ENCODE peak calls at places on chromosomes 6 and 20, in seven cellular contexts. One of them, this sample, is unnamed.

GRCh38 chr6:73043446-73043845 is 181.8 kb downstream of the KHDC1L start:
- DNase-seq in mesenchymal stem cell: no peak
- DNase-seq in IMR-90: no peak
- DNase-seq in H1: no peak
- DNase-seq in trophoblast cell: no peak
- DNase-seq in mesendoderm: no peak
- DNase-seq in neuronal stem cell: no peak
- DNase-seq in this sample: no peak

GRCh38 chr6:11251553-11252358 is 19.3 kb upstream of the NEDD9 start:
- DNase-seq in mesenchymal stem cell: peak; percentile 68
- DNase-seq in IMR-90: peak; percentile 64
- DNase-seq in H1: no peak
- DNase-seq in trophoblast cell: peak; percentile 61
- DNase-seq in mesendoderm: no peak
- DNase-seq in neuronal stem cell: no peak
- DNase-seq in this sample: no peak

GRCh38 chr6:163570579-163571231 is 156.2 kb downstream of the QKI start:
- DNase-seq in mesenchymal stem cell: no peak
- DNase-seq in IMR-90: peak; percentile 21
- DNase-seq in H1: no peak
- DNase-seq in trophoblast cell: no peak
- DNase-seq in mesendoderm: no peak
- DNase-seq in neuronal stem cell: no peak
- DNase-seq in this sample: no peak

GRCh38 chr6:48229849-48230248 is 118.9 kb upstream of the PTCHD4 start:
- DNase-seq in mesenchymal stem cell: no peak
- DNase-seq in IMR-90: no peak
- DNase-seq in H1: no peak
- DNase-seq in trophoblast cell: peak; percentile 4
- DNase-seq in mesendoderm: no peak
- DNase-seq in neuronal stem cell: no peak
- DNase-seq in this sample: no peak

GRCh38 chr6:156280131-156280530 is 497.0 kb upstream of the ARID1B start:
- DNase-seq in mesenchymal stem cell: no peak
- DNase-seq in IMR-90: no peak
- DNase-seq in H1: no peak
- DNase-seq in trophoblast cell: no peak
- DNase-seq in mesendoderm: no peak
- DNase-seq in neuronal stem cell: no peak
- DNase-seq in this sample: no peak

GRCh38 chr6:11333292-11333849 is 100.9 kb upstream of the NEDD9 start:
- DNase-seq in mesenchymal stem cell: no peak
- DNase-seq in IMR-90: no peak
- DNase-seq in H1: no peak
- DNase-seq in trophoblast cell: no peak
- DNase-seq in mesendoderm: no peak
- DNase-seq in neuronal stem cell: no peak
- DNase-seq in this sample: peak; percentile 39

GRCh38 chr6:4780360-4780812 is 4.2 kb downstream of the CDYL start:
- DNase-seq in mesenchymal stem cell: peak; percentile 65
- DNase-seq in IMR-90: peak; percentile 67
- DNase-seq in H1: no peak
- DNase-seq in trophoblast cell: peak; percentile 54
- DNase-seq in mesendoderm: peak; percentile 59
- DNase-seq in neuronal stem cell: no peak
- DNase-seq in this sample: no peak

GRCh38 chr6:161169690-161170089 is 104.2 kb downstream of the AGPAT4 start:
- DNase-seq in mesenchymal stem cell: peak; percentile 48
- DNase-seq in IMR-90: peak; percentile 62
- DNase-seq in H1: no peak
- DNase-seq in trophoblast cell: no peak
- DNase-seq in mesendoderm: peak; percentile 14
- DNase-seq in neuronal stem cell: no peak
- DNase-seq in this sample: no peak

GRCh38 chr6:81937296-81937937 is 184.9 kb upstream of the TENT5A start:
- DNase-seq in mesenchymal stem cell: peak; percentile 61
- DNase-seq in IMR-90: peak; percentile 66
- DNase-seq in H1: no peak
- DNase-seq in trophoblast cell: no peak
- DNase-seq in mesendoderm: no peak
- DNase-seq in neuronal stem cell: no peak
- DNase-seq in this sample: no peak

GRCh38 chr20:13868331-13868730 is 83.5 kb downstream of the NDUFAF5 start:
- DNase-seq in mesenchymal stem cell: no peak
- DNase-seq in IMR-90: peak; percentile 18
- DNase-seq in H1: no peak
- DNase-seq in trophoblast cell: peak; percentile 36
- DNase-seq in mesendoderm: no peak
- DNase-seq in neuronal stem cell: no peak
- DNase-seq in this sample: no peak

GRCh38 chr6:48658910-48659309 is 547.9 kb upstream of the PTCHD4 start:
- DNase-seq in mesenchymal stem cell: no peak
- DNase-seq in IMR-90: no peak
- DNase-seq in H1: no peak
- DNase-seq in trophoblast cell: no peak
- DNase-seq in mesendoderm: no peak
- DNase-seq in neuronal stem cell: no peak
- DNase-seq in this sample: no peak

GRCh38 chr6:124793406-124793805 is 168.8 kb upstream of the RNF217 start:
- DNase-seq in mesenchymal stem cell: no peak
- DNase-seq in IMR-90: no peak
- DNase-seq in H1: no peak
- DNase-seq in trophoblast cell: no peak
- DNase-seq in mesendoderm: no peak
- DNase-seq in neuronal stem cell: no peak
- DNase-seq in this sample: no peak

GRCh38 chr6:126069457-126069856 is 83.1 kb downstream of the TRMT11 start:
- DNase-seq in mesenchymal stem cell: no peak
- DNase-seq in IMR-90: no peak
- DNase-seq in H1: no peak
- DNase-seq in trophoblast cell: no peak
- DNase-seq in mesendoderm: no peak
- DNase-seq in neuronal stem cell: no peak
- DNase-seq in this sample: no peak

GRCh38 chr6:514396-514973 is 122.9 kb downstream of the IRF4 start:
- DNase-seq in mesenchymal stem cell: no peak
- DNase-seq in IMR-90: no peak
- DNase-seq in H1: no peak
- DNase-seq in trophoblast cell: no peak
- DNase-seq in mesendoderm: peak; percentile 44
- DNase-seq in neuronal stem cell: no peak
- DNase-seq in this sample: peak; percentile 77

GRCh38 chr20:38843346-38843745 is 37.8 kb downstream of the PPP1R16B start:
- DNase-seq in mesenchymal stem cell: no peak
- DNase-seq in IMR-90: no peak
- DNase-seq in H1: no peak
- DNase-seq in trophoblast cell: no peak
- DNase-seq in mesendoderm: no peak
- DNase-seq in neuronal stem cell: no peak
- DNase-seq in this sample: no peak

GRCh38 chr6:6210994-6211393 is 109.5 kb downstream of the F13A1 start:
- DNase-seq in mesenchymal stem cell: no peak
- DNase-seq in IMR-90: no peak
- DNase-seq in H1: no peak
- DNase-seq in trophoblast cell: no peak
- DNase-seq in mesendoderm: no peak
- DNase-seq in neuronal stem cell: no peak
- DNase-seq in this sample: no peak

GRCh38 chr6:160949531-160949930 is 42.0 kb upstream of the MAP3K4 start:
- DNase-seq in mesenchymal stem cell: no peak
- DNase-seq in IMR-90: no peak
- DNase-seq in H1: no peak
- DNase-seq in trophoblast cell: no peak
- DNase-seq in mesendoderm: no peak
- DNase-seq in neuronal stem cell: no peak
- DNase-seq in this sample: no peak

GRCh38 chr6:28633445-28634215 is 107.9 kb downstream of the GPX5 start:
- DNase-seq in mesenchymal stem cell: no peak
- DNase-seq in IMR-90: no peak
- DNase-seq in H1: no peak
- DNase-seq in trophoblast cell: no peak
- DNase-seq in mesendoderm: peak; percentile 66
- DNase-seq in neuronal stem cell: no peak
- DNase-seq in this sample: peak; percentile 58

DNA sequence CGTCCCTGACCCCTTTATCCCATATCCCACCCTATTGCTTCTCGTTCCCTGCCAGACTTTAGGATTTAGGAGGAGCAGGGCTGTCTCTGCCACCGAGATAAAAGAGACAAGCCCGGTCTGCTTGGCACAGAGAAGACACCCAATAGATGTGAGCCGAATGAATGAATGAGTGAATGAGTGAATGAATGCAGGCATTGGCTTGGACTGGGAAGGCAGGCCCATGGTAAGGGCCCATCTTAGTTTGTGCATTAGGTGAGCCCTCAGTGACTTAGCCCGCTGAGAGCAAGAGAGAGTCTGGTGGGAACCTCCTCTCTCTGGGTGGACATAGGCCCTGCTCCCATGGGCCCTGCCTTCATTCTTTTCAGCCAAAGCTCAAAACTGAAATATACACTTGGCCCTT is 879 bp upstream of the BPIFB6 start:
- DNase-seq in mesenchymal stem cell: no peak
- DNase-seq in IMR-90: no peak
- DNase-seq in H1: no peak
- DNase-seq in trophoblast cell: no peak
- DNase-seq in mesendoderm: no peak
- DNase-seq in neuronal stem cell: no peak
- DNase-seq in this sample: no peak
- H2AK5ac ChIP-seq in mesenchymal stem cell: no peak overlapping the region
- H2AK5ac ChIP-seq in IMR-90: no peak overlapping the region
- H2AK5ac ChIP-seq in H1: no peak overlapping the region
- H2AK5ac ChIP-seq in trophoblast cell: no peak overlapping the region
- H2AK5ac ChIP-seq in mesendoderm: no peak overlapping the region
- H2AK5ac ChIP-seq in neuronal stem cell: no peak overlapping the region
- H2AK5ac ChIP-seq in this sample: no peak overlapping the region

DNA sequence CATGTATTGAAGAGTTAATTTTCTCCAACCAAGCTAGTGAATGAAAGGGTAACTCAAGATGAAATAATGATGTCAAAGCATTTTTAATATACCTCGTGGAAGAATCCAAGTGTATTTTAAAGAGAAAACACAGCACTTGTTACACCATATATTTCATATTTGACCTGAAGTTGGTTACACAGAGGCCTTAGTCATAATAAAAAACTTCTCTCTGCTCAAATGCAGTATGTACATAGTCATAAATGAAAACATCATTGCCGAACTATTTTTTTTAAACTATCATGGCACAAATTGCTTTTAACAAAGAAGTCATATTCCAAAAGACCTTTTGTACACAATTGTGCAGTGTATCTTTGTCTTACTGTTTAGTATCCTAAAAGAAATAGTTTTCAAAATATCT is 43.0 kb downstream of the BACH2 start:
- DNase-seq in mesenchymal stem cell: no peak
- DNase-seq in IMR-90: peak; percentile 61
- DNase-seq in H1: no peak
- DNase-seq in trophoblast cell: no peak
- DNase-seq in mesendoderm: no peak
- DNase-seq in neuronal stem cell: no peak
- DNase-seq in this sample: no peak
- H2BK5ac ChIP-seq in mesenchymal stem cell: no peak overlapping the region
- H2BK5ac ChIP-seq in IMR-90: no peak overlapping the region
- H2BK5ac ChIP-seq in H1: no peak overlapping the region
- H2BK5ac ChIP-seq in trophoblast cell: no peak overlapping the region
- H2BK5ac ChIP-seq in mesendoderm: no peak overlapping the region
- H2BK5ac ChIP-seq in neuronal stem cell: no peak overlapping the region
- H2BK5ac ChIP-seq in this sample: no peak overlapping the region

GRCh38 chr6:74928203-74928602 is 277.6 kb downstream of the COL12A1 start:
- DNase-seq in mesenchymal stem cell: no peak
- DNase-seq in IMR-90: no peak
- DNase-seq in H1: no peak
- DNase-seq in trophoblast cell: no peak
- DNase-seq in mesendoderm: no peak
- DNase-seq in neuronal stem cell: no peak
- DNase-seq in this sample: no peak

GRCh38 chr6:74927299-74927698 is 278.6 kb downstream of the COL12A1 start:
- DNase-seq in mesenchymal stem cell: no peak
- DNase-seq in IMR-90: no peak
- DNase-seq in H1: no peak
- DNase-seq in trophoblast cell: no peak
- DNase-seq in mesendoderm: no peak
- DNase-seq in neuronal stem cell: no peak
- DNase-seq in this sample: no peak

GRCh38 chr6:74931567-74931966 is 274.3 kb downstream of the COL12A1 start:
- DNase-seq in mesenchymal stem cell: peak; percentile 25
- DNase-seq in IMR-90: peak; percentile 86
- DNase-seq in H1: no peak
- DNase-seq in trophoblast cell: peak; percentile 59
- DNase-seq in mesendoderm: no peak
- DNase-seq in neuronal stem cell: no peak
- DNase-seq in this sample: no peak

GRCh38 chr6:74925683-74926082 is 280.2 kb downstream of the COL12A1 start:
- DNase-seq in mesenchymal stem cell: no peak
- DNase-seq in IMR-90: no peak
- DNase-seq in H1: no peak
- DNase-seq in trophoblast cell: no peak
- DNase-seq in mesendoderm: no peak
- DNase-seq in neuronal stem cell: no peak
- DNase-seq in this sample: no peak
- H3K18ac ChIP-seq in mesenchymal stem cell: no peak overlapping the region
- H3K18ac ChIP-seq in IMR-90: peak overlapping the region; percentile 29
- H3K18ac ChIP-seq in H1: no peak overlapping the region
- H3K18ac ChIP-seq in trophoblast cell: no peak overlapping the region
- H3K18ac ChIP-seq in mesendoderm: no peak overlapping the region
- H3K18ac ChIP-seq in neuronal stem cell: no peak overlapping the region
- H3K18ac ChIP-seq in this sample: no peak overlapping the region

GRCh38 chr6:168116446-168116974 is 37.5 kb upstream of the FRMD1 start:
- DNase-seq in mesenchymal stem cell: no peak
- DNase-seq in IMR-90: no peak
- DNase-seq in H1: no peak
- DNase-seq in trophoblast cell: no peak
- DNase-seq in mesendoderm: no peak
- DNase-seq in neuronal stem cell: no peak
- DNase-seq in this sample: no peak
- H2AK5ac ChIP-seq in mesenchymal stem cell: no peak overlapping the region
- H2AK5ac ChIP-seq in IMR-90: no peak overlapping the region
- H2AK5ac ChIP-seq in H1: no peak overlapping the region
- H2AK5ac ChIP-seq in trophoblast cell: no peak overlapping the region
- H2AK5ac ChIP-seq in mesendoderm: no peak overlapping the region
- H2AK5ac ChIP-seq in neuronal stem cell: peak overlapping the region; percentile 66
- H2AK5ac ChIP-seq in this sample: no peak overlapping the region

This sample was measured in H9.